ENCODE peak calls at places on chromosomes 12 and 14, in seven cellular contexts. One of them, this sample, is unnamed.

GRCh38 chr12:9064201-9064814 is 51.4 kb downstream of the A2M start:
- DNase-seq in cardiac muscle cell: peak; percentile 58
- DNase-seq in PC-3: peak; percentile 59
- DNase-seq in testis: peak; percentile 81
- DNase-seq in heart left ventricle: peak; percentile 59
- DNase-seq in CD8-positive, alpha-beta T cell: no peak
- DNase-seq in psoas muscle: peak; percentile 60
- DNase-seq in this sample: no peak

GRCh38 chr14:74531467-74531866 is 37.9 kb downstream of the ISCA2 start:
- DNase-seq in testis: no peak
- DNase-seq in cardiac muscle cell: peak; percentile 74
- DNase-seq in heart left ventricle: peak; percentile 33
- DNase-seq in PC-3: peak; percentile 56
- DNase-seq in psoas muscle: no peak
- DNase-seq in CD8-positive, alpha-beta T cell: no peak
- DNase-seq in this sample: no peak

GRCh38 chr14:104142136-104143041 is 4.0 kb downstream of the KIF26A start:
- DNase-seq in CD8-positive, alpha-beta T cell: no peak
- DNase-seq in cardiac muscle cell: no peak
- DNase-seq in psoas muscle: no peak
- DNase-seq in heart left ventricle: peak; percentile 6
- DNase-seq in testis: no peak
- DNase-seq in PC-3: no peak
- DNase-seq in this sample: no peak

GRCh38 chr12:101772019-101772774 is 32.9 kb upstream of the SYCP3 start:
- DNase-seq in testis: no peak
- DNase-seq in cardiac muscle cell: peak; percentile 38
- DNase-seq in PC-3: no peak
- DNase-seq in psoas muscle: no peak
- DNase-seq in CD8-positive, alpha-beta T cell: no peak
- DNase-seq in heart left ventricle: no peak
- DNase-seq in this sample: no peak

GRCh38 chr12:12428961-12429657 is 72.2 kb downstream of the BORCS5 start:
- DNase-seq in heart left ventricle: no peak
- DNase-seq in CD8-positive, alpha-beta T cell: no peak
- DNase-seq in testis: no peak
- DNase-seq in psoas muscle: no peak
- DNase-seq in PC-3: peak; percentile 73
- DNase-seq in cardiac muscle cell: no peak
- DNase-seq in this sample: no peak

GRCh38 chr12:6383572-6384498 is at the start of gene LTBR:
- DNase-seq in CD8-positive, alpha-beta T cell: no peak
- DNase-seq in cardiac muscle cell: peak; percentile 99
- DNase-seq in psoas muscle: peak; percentile 99
- DNase-seq in PC-3: peak; percentile 87
- DNase-seq in testis: peak; percentile 92
- DNase-seq in heart left ventricle: peak; percentile 97
- DNase-seq in this sample: peak; percentile 94

GRCh38 chr12:78209851-78210493 is 379.3 kb downstream of the NAV3 start:
- DNase-seq in testis: no peak
- DNase-seq in heart left ventricle: peak; percentile 13
- DNase-seq in PC-3: no peak
- DNase-seq in CD8-positive, alpha-beta T cell: no peak
- DNase-seq in psoas muscle: no peak
- DNase-seq in cardiac muscle cell: peak; percentile 53
- DNase-seq in this sample: no peak

GRCh38 chr12:3263282-3263681 is 186.1 kb downstream of the TSPAN9 start:
- DNase-seq in testis: no peak
- DNase-seq in PC-3: no peak
- DNase-seq in psoas muscle: no peak
- DNase-seq in cardiac muscle cell: no peak
- DNase-seq in heart left ventricle: no peak
- DNase-seq in CD8-positive, alpha-beta T cell: no peak
- DNase-seq in this sample: no peak

GRCh38 chr12:124680863-124681778 is 113.7 kb upstream of the NCOR2 start:
- DNase-seq in PC-3: peak; percentile 99
- DNase-seq in CD8-positive, alpha-beta T cell: no peak
- DNase-seq in heart left ventricle: peak; percentile 62
- DNase-seq in testis: no peak
- DNase-seq in psoas muscle: peak; percentile 73
- DNase-seq in cardiac muscle cell: peak; percentile 70
- DNase-seq in this sample: peak; percentile 82

GRCh38 chr14:64910847-64911495 is 3.3 kb upstream of the CHURC1 start:
- DNase-seq in cardiac muscle cell: peak; percentile 55
- DNase-seq in heart left ventricle: no peak
- DNase-seq in psoas muscle: no peak
- DNase-seq in testis: no peak
- DNase-seq in PC-3: peak; percentile 60
- DNase-seq in CD8-positive, alpha-beta T cell: no peak
- DNase-seq in this sample: no peak

GRCh38 chr12:113109872-113110623 is 25.5 kb downstream of the RASAL1 start:
- DNase-seq in testis: no peak
- DNase-seq in PC-3: no peak
- DNase-seq in psoas muscle: no peak
- DNase-seq in CD8-positive, alpha-beta T cell: no peak
- DNase-seq in cardiac muscle cell: no peak
- DNase-seq in heart left ventricle: no peak
- DNase-seq in this sample: no peak

GRCh38 chr12:89783321-89784060 is 74.9 kb upstream of the ATP2B1 start:
- DNase-seq in heart left ventricle: peak; percentile 30
- DNase-seq in PC-3: peak; percentile 14
- DNase-seq in cardiac muscle cell: peak; percentile 71
- DNase-seq in CD8-positive, alpha-beta T cell: no peak
- DNase-seq in psoas muscle: no peak
- DNase-seq in testis: no peak
- DNase-seq in this sample: no peak

GRCh38 chr12:89782807-89783206 is 74.2 kb upstream of the ATP2B1 start:
- DNase-seq in testis: no peak
- DNase-seq in cardiac muscle cell: no peak
- DNase-seq in CD8-positive, alpha-beta T cell: no peak
- DNase-seq in PC-3: peak; percentile 49
- DNase-seq in heart left ventricle: no peak
- DNase-seq in psoas muscle: no peak
- DNase-seq in this sample: no peak

GRCh38 chr12:89781161-89781560 is 72.5 kb upstream of the ATP2B1 start:
- DNase-seq in testis: no peak
- DNase-seq in cardiac muscle cell: no peak
- DNase-seq in PC-3: no peak
- DNase-seq in CD8-positive, alpha-beta T cell: no peak
- DNase-seq in heart left ventricle: no peak
- DNase-seq in psoas muscle: no peak
- DNase-seq in this sample: no peak

GRCh38 chr12:89779090-89779489 is 70.5 kb upstream of the ATP2B1 start:
- DNase-seq in psoas muscle: no peak
- DNase-seq in CD8-positive, alpha-beta T cell: no peak
- DNase-seq in testis: no peak
- DNase-seq in PC-3: peak; percentile 88
- DNase-seq in heart left ventricle: no peak
- DNase-seq in cardiac muscle cell: no peak
- DNase-seq in this sample: no peak

DNA sequence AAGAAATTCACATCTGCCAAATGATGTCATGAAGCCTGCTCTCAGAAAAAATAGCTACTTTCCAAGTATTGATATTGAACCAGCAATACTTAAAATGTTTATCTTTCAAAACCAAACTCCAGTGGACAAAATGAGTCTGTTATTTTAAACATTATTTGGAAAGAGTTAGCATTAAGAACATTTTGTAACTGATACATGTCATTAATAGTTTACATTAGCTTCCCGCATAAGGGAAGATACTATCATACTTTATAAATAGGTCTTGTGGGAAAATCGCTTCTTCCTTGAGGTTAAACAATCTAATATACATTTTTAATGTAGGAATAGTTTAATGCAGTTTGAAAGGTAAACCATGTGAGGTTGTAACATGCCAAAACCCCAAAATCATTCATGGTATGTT is 73.3 kb upstream of the ATP2B1 start:
- DNase-seq in testis: no peak
- DNase-seq in cardiac muscle cell: no peak
- DNase-seq in psoas muscle: no peak
- DNase-seq in CD8-positive, alpha-beta T cell: no peak
- DNase-seq in PC-3: no peak
- DNase-seq in heart left ventricle: no peak
- DNase-seq in this sample: no peak
- H3K4me1 ChIP-seq in testis: no peaks in the 10 kb centered on the region
- H3K4me1 ChIP-seq in cardiac muscle cell: peaks cover 23% of the 10 kb centered on the region
- H3K4me1 ChIP-seq in psoas muscle: no peaks in the 10 kb centered on the region
- H3K4me1 ChIP-seq in CD8-positive, alpha-beta T cell: no peaks in the 10 kb centered on the region
- H3K4me1 ChIP-seq in PC-3: peaks cover 47% of the 10 kb centered on the region
- H3K4me1 ChIP-seq in heart left ventricle: no peaks in the 10 kb centered on the region
- H3K4me1 ChIP-seq in this sample: no peaks in the 10 kb centered on the region

GRCh38 chr12:57935839-57936512 is 5.4 kb upstream of the ATP23 start:
- DNase-seq in heart left ventricle: peak; percentile 91
- DNase-seq in CD8-positive, alpha-beta T cell: peak; percentile 82
- DNase-seq in psoas muscle: peak; percentile 88
- DNase-seq in cardiac muscle cell: peak; percentile 95
- DNase-seq in PC-3: peak; percentile 93
- DNase-seq in testis: peak; percentile 97
- DNase-seq in this sample: peak; percentile 86
- TF ChIP-seq CTCF in heart left ventricle: no peak
- TF ChIP-seq CTCF in CD8-positive, alpha-beta T cell: no peak
- TF ChIP-seq CTCF in psoas muscle: no peak
- TF ChIP-seq CTCF in cardiac muscle cell: no peak
- TF ChIP-seq CTCF in PC-3: no peak
- TF ChIP-seq CTCF in testis: no peak
- TF ChIP-seq CTCF in this sample: no peak

GRCh38 chr12:46362895-46363581 is 9.5 kb downstream of the SLC38A2 start:
- DNase-seq in psoas muscle: no peak
- DNase-seq in CD8-positive, alpha-beta T cell: no peak
- DNase-seq in cardiac muscle cell: peak; percentile 61
- DNase-seq in PC-3: no peak
- DNase-seq in testis: no peak
- DNase-seq in heart left ventricle: no peak
- DNase-seq in this sample: no peak
- H3K4me1 ChIP-seq in psoas muscle: peaks cover 67% of the 10 kb centered on the region
- H3K4me1 ChIP-seq in CD8-positive, alpha-beta T cell: peaks cover 50% of the 10 kb centered on the region
- H3K4me1 ChIP-seq in cardiac muscle cell: peaks cover 12% of the 10 kb centered on the region
- H3K4me1 ChIP-seq in PC-3: peaks cover 33% of the 10 kb centered on the region
- H3K4me1 ChIP-seq in testis: peaks cover 26% of the 10 kb centered on the region
- H3K4me1 ChIP-seq in heart left ventricle: peaks cover 5% of the 10 kb centered on the region
- H3K4me1 ChIP-seq in this sample: peaks cover 5% of the 10 kb centered on the region

GRCh38 chr12:31261744-31262143 is 64.2 kb downstream of the SINHCAF start:
- DNase-seq in PC-3: no peak
- DNase-seq in CD8-positive, alpha-beta T cell: no peak
- DNase-seq in psoas muscle: no peak
- DNase-seq in cardiac muscle cell: no peak
- DNase-seq in heart left ventricle: no peak
- DNase-seq in testis: no peak
- DNase-seq in this sample: no peak
- TF ChIP-seq CTCF in PC-3: no peak
- TF ChIP-seq CTCF in CD8-positive, alpha-beta T cell: no peak
- TF ChIP-seq CTCF in psoas muscle: no peak
- TF ChIP-seq CTCF in cardiac muscle cell: no peak
- TF ChIP-seq CTCF in heart left ventricle: no peak
- TF ChIP-seq CTCF in testis: no peak
- TF ChIP-seq CTCF in this sample: no peak

GRCh38 chr12:114314403-114314802 is 91.5 kb downstream of the TBX5 start:
- DNase-seq in PC-3: no peak
- DNase-seq in psoas muscle: no peak
- DNase-seq in heart left ventricle: no peak
- DNase-seq in testis: no peak
- DNase-seq in CD8-positive, alpha-beta T cell: no peak
- DNase-seq in cardiac muscle cell: no peak
- DNase-seq in this sample: no peak

GRCh38 chr12:114314974-114315720 is 90.8 kb downstream of the TBX5 start:
- DNase-seq in cardiac muscle cell: no peak
- DNase-seq in PC-3: no peak
- DNase-seq in testis: no peak
- DNase-seq in CD8-positive, alpha-beta T cell: no peak
- DNase-seq in psoas muscle: no peak
- DNase-seq in heart left ventricle: no peak
- DNase-seq in this sample: no peak

GRCh38 chr12:114313910-114314309 is 92.0 kb downstream of the TBX5 start:
- DNase-seq in PC-3: no peak
- DNase-seq in cardiac muscle cell: no peak
- DNase-seq in testis: no peak
- DNase-seq in CD8-positive, alpha-beta T cell: no peak
- DNase-seq in heart left ventricle: no peak
- DNase-seq in psoas muscle: no peak
- DNase-seq in this sample: no peak

GRCh38 chr12:114319422-114319821 is 86.5 kb downstream of the TBX5 start:
- DNase-seq in testis: no peak
- DNase-seq in heart left ventricle: peak; percentile 8
- DNase-seq in PC-3: no peak
- DNase-seq in psoas muscle: peak; percentile 13
- DNase-seq in cardiac muscle cell: peak; percentile 52
- DNase-seq in CD8-positive, alpha-beta T cell: no peak
- DNase-seq in this sample: no peak

GRCh38 chr12:114316076-114316475 is 89.9 kb downstream of the TBX5 start:
- DNase-seq in CD8-positive, alpha-beta T cell: no peak
- DNase-seq in heart left ventricle: no peak
- DNase-seq in PC-3: peak; percentile 47
- DNase-seq in testis: no peak
- DNase-seq in cardiac muscle cell: peak; percentile 63
- DNase-seq in psoas muscle: no peak
- DNase-seq in this sample: no peak
- H3K4me1 ChIP-seq in CD8-positive, alpha-beta T cell: no peaks in the 10 kb centered on the region
- H3K4me1 ChIP-seq in heart left ventricle: no peaks in the 10 kb centered on the region
- H3K4me1 ChIP-seq in PC-3: no peaks in the 10 kb centered on the region
- H3K4me1 ChIP-seq in testis: no peaks in the 10 kb centered on the region
- H3K4me1 ChIP-seq in cardiac muscle cell: peaks cover 22% of the 10 kb centered on the region
- H3K4me1 ChIP-seq in psoas muscle: no peaks in the 10 kb centered on the region
- H3K4me1 ChIP-seq in this sample: no peaks in the 10 kb centered on the region

GRCh38 chr12:111405149-111405855 is 421 bp upstream of the SH2B3 start:
- DNase-seq in heart left ventricle: peak; percentile 93
- DNase-seq in psoas muscle: peak; percentile 91
- DNase-seq in CD8-positive, alpha-beta T cell: peak; percentile 99
- DNase-seq in testis: peak; percentile 98
- DNase-seq in PC-3: peak; percentile 92
- DNase-seq in cardiac muscle cell: peak; percentile 93
- DNase-seq in this sample: peak; percentile 88
- TF ChIP-seq CTCF in heart left ventricle: peak; percentile 67
- TF ChIP-seq CTCF in psoas muscle: peak; percentile 45
- TF ChIP-seq CTCF in CD8-positive, alpha-beta T cell: peak; percentile 52
- TF ChIP-seq CTCF in testis: peak; percentile 59
- TF ChIP-seq CTCF in PC-3: peak; percentile 59
- TF ChIP-seq CTCF in cardiac muscle cell: peak; percentile 44
- TF ChIP-seq CTCF in this sample: peak; percentile 57